ENCODE peak calls at places on chromosome 15, in five cellular contexts. U, Q, E, A and Y are unnamed samples.

GRCh38 chr15:98754283-98755022 is 106.1 kb downstream of the IGF1R start:
- DNase-seq in U (no peak), Q (no peak), E (no peak), A (no peak), Y (no peak)

GRCh38 chr15:64305261-64305660 is 50.7 kb downstream of the CSNK1G1 start:
- DNase-seq in U (no peak), Q (no peak), E (no peak), A (no peak), Y (no peak)

GRCh38 chr15:70271422-70272088 is 173.8 kb upstream of the TLE3 start:
- DNase-seq in U (no peak), Q (peak), E (no peak), A (no peak), Y (no peak)

GRCh38 chr15:51024735-51025453 is 69.8 kb downstream of the TNFAIP8L3 start:
- DNase-seq in U (no peak), Q (no peak), E (no peak), A (no peak), Y (no peak)

GRCh38 chr15:90412356-90413194 is 24.5 kb downstream of the IQGAP1 start:
- DNase-seq in U (no peak), Q (no peak), E (peak), A (peak), Y (no peak)

GRCh38 chr15:83574345-83574744 is 79.6 kb upstream of the ADAMTSL3 start:
- DNase-seq in U (no peak), Q (no peak), E (no peak), A (no peak), Y (no peak)

GRCh38 chr15:59166601-59167265 is 39.9 kb upstream of the LDHAL6B start:
- DNase-seq in U (no peak), Q (no peak), E (no peak), A (no peak), Y (no peak)

GRCh38 chr15:88401972-88402656 is 65.1 kb downstream of the MRPL46 start:
- DNase-seq in U (no peak), Q (peak), E (no peak), A (peak), Y (no peak)

GRCh38 chr15:94667109-94667508 is 435.7 kb downstream of the MCTP2 start:
- DNase-seq in U (no peak), Q (no peak), E (no peak), A (no peak), Y (no peak)

GRCh38 chr15:68176601-68177000 is 28.5 kb downstream of the CALML4 start:
- DNase-seq in U (no peak), Q (no peak), E (no peak), A (no peak), Y (no peak)

GRCh38 chr15:73518180-73518862 is 75.4 kb downstream of the REC114 start:
- DNase-seq in U (no peak), Q (no peak), E (no peak), A (no peak), Y (no peak)

GRCh38 chr15:100995471-100996430 is 76.6 kb downstream of the LRRK1 start:
- DNase-seq in U (no peak), Q (no peak), E (no peak), A (no peak), Y (no peak)

GRCh38 chr15:73882761-73883419 is 9.5 kb downstream of the TBC1D21 start:
- DNase-seq in U (no peak), Q (no peak), E (no peak), A (no peak), Y (no peak)

GRCh38 chr15:79933245-79933644 is 36.4 kb upstream of the MTHFS start:
- DNase-seq in U (no peak), Q (no peak), E (no peak), A (no peak), Y (no peak)

GRCh38 chr15:77004189-77004588 is 9.3 kb downstream of the PSTPIP1 start:
- DNase-seq in U (no peak), Q (no peak), E (no peak), A (no peak), Y (no peak)

GRCh38 chr15:84151205-84151931 is 84.2 kb upstream of the GOLGA6L4 start:
- DNase-seq in U (no peak), Q (no peak), E (no peak), A (no peak), Y (no peak)

GRCh38 chr15:65207280-65207679 is 4.0 kb downstream of the CILP start:
- DNase-seq in U (no peak), Q (no peak), E (no peak), A (no peak), Y (no peak)

GRCh38 chr15:29687204-29687768 is 135.0 kb downstream of the TJP1 start:
- DNase-seq in U (no peak), Q (no peak), E (peak), A (no peak), Y (no peak)

GRCh38 chr15:57031605-57032004 is 113.2 kb downstream of the TCF12 start:
- DNase-seq in U (no peak), Q (peak), E (no peak), A (peak), Y (no peak)

GRCh38 chr15:55681631-55682030 is 61.3 kb downstream of the PRTG start:
- DNase-seq in U (no peak), Q (no peak), E (no peak), A (no peak), Y (no peak)

GRCh38 chr15:101446527-101447167 is 42.9 kb downstream of the PCSK6 start:
- DNase-seq in U (no peak), Q (no peak), E (no peak), A (peak), Y (no peak)

GRCh38 chr15:80404057-80404718 is at the start of gene ARNT2:
- DNase-seq in U (no peak), Q (peak), E (peak), A (no peak), Y (peak)

GRCh38 chr15:40307421-40308165 is at the start of gene PLCB2:
- DNase-seq in U (peak), Q (no peak), E (no peak), A (peak), Y (peak)

GRCh38 chr15:32738677-32739076 is 20.9 kb downstream of the GREM1 start:
- DNase-seq in U (no peak), Q (no peak), E (no peak), A (no peak), Y (no peak)

GRCh38 chr15:96053039-96054021 is 277.2 kb upstream of the NR2F2 start:
- DNase-seq in U (no peak), Q (no peak), E (peak), A (no peak), Y (no peak)

GRCh38 chr15:71008250-71008870 is 106.9 kb upstream of the THSD4 start:
- DNase-seq in U (no peak), Q (no peak), E (no peak), A (no peak), Y (no peak)

GRCh38 chr15:101641894-101642293 is 10.3 kb downstream of the TM2D3 start:
- DNase-seq in U (no peak), Q (no peak), E (no peak), A (no peak), Y (no peak)

GRCh38 chr15:63509933-63510547 is 5.6 kb downstream of the USP3 start:
- DNase-seq in U (no peak), Q (no peak), E (no peak), A (no peak), Y (no peak)

GRCh38 chr15:52183562-52184173 is 7.5 kb downstream of the GNB5 start:
- DNase-seq in U (no peak), Q (no peak), E (peak), A (peak), Y (no peak)

GRCh38 chr15:91553455-91553854 is 300.1 kb upstream of the SLCO3A1 start:
- DNase-seq in U (no peak), Q (no peak), E (no peak), A (no peak), Y (no peak)